ENCODE peak calls at places on chromosomes 13 and 19, in four cellular contexts. T is Calu3, H is activated T-cell treated with anti-CD3 and anti-CD28 coated beads for 1 hour, K is NCI-H446. M is an unnamed sample.

GRCh38 chr19:46076951-46077814 is 36.4 kb upstream of the IGFL4 start:
- DNase-seq in H (no peak), K (peak), T (peak), M (peak)

GRCh38 chr19:48696353-48697010 is 711 bp downstream of the FUT2 start:
- DNase-seq in H (peak), T (peak), K (no peak), M (no peak)

GRCh38 chr19:29497686-29498436 is 27.9 kb upstream of the VSTM2B start:
- DNase-seq in H (no peak), K (no peak), T (no peak), M (no peak)

GRCh38 chr19:43455321-43456113 is 9.9 kb downstream of the LYPD3 start:
- DNase-seq in T (no peak), H (no peak), K (no peak), M (no peak)

GRCh38 chr13:50410921-50411712 is 395.9 kb downstream of the KCNRG start:
- DNase-seq in K (peak), H (no peak), T (peak), M (peak)

GRCh38 chr13:40406405-40407138 is 259.9 kb downstream of the FOXO1 start:
- DNase-seq in K (no peak), H (no peak), T (no peak), M (peak)

GRCh38 chr13:42821437-42821836 is 40.1 kb downstream of the FAM216B start:
- DNase-seq in K (no peak), H (no peak), T (no peak), M (peak)

GRCh38 chr19:18700501-18701249 is 17.2 kb downstream of the CRTC1 start:
- DNase-seq in K (peak), H (peak), T (peak), M (no peak)

GRCh38 chr13:25453966-25454365 is 82.2 kb downstream of the ATP8A2 start:
- DNase-seq in H (no peak), K (no peak), T (no peak), M (no peak)

GRCh38 chr13:94419304-94419943 is 60.1 kb downstream of the DCT start:
- DNase-seq in K (no peak), T (no peak), H (no peak), M (no peak)

GRCh38 chr13:113785051-113786010 is 26.3 kb downstream of the TMEM255B start:
- DNase-seq in T (no peak), H (no peak), K (no peak), M (peak)

GRCh38 chr13:48231948-48232347 is 1.1 kb upstream of the ITM2B start:
- DNase-seq in K (no peak), H (no peak), T (no peak), M (no peak)

GRCh38 chr13:82900453-82900852 is 981.8 kb downstream of the SLITRK1 start:
- DNase-seq in H (no peak), K (no peak), T (no peak), M (no peak)

GRCh38 chr19:46862504-46862835 is 1.7 kb downstream of the ARHGAP35 start:
- DNase-seq in K (no peak), T (no peak), H (no peak), M (no peak)

GRCh38 chr19:32720216-32720935 is 809 bp downstream of the TDRD12 start:
- DNase-seq in T (no peak), H (no peak), K (no peak), M (no peak)

GRCh38 chr19:28281676-28282075 is 931.3 kb downstream of the UQCRFS1 start:
- DNase-seq in K (no peak), H (no peak), T (no peak), M (no peak)

GRCh38 chr13:105142556-105142955 is 1392.9 kb downstream of the EFNB2 start:
- DNase-seq in T (no peak), H (no peak), K (no peak), M (no peak)

GRCh38 chr13:97225533-97225932 is 3.4 kb downstream of the MBNL2 start:
- DNase-seq in T (no peak), H (no peak), K (no peak), M (no peak)